ENCODE peak calls at places on chromosomes 13 and 19, in ten cellular contexts. Y is head of caudate nucleus; D is EL; L is GDM1; M is activated T-helper 1 cell treated with anti-CD3 and anti-CD28 coated beads, Interleukin-12 subunit alpha, Interleukin-12 subunit beta, Interleukin-2, Interleukin-4 antibody, amounts not matched to agents 30 ng/mL and 10 ng/mL and 1 ng/mL, durations not matched to agents 14 hours and 24 hours and 36 hours; V is NCI-H774; B is cerebellar cortex; S is endodermal cell; O is astrocyte of the spinal cord; I is NCI-H1105 treated with DMSO at 0.1 percent for 48 hours. Z is an unnamed sample.

GRCh38 chr19:10508036-10508435 is 4.9 kb upstream of the KEAP1 start:
- DNase-seq in Y (no peak), D (no peak), L (no peak), M (no peak), V (no peak), B (no peak), S (no peak), O (no peak), I (no peak), Z (no peak)

GRCh38 chr19:38792250-38793111 is 3.5 kb downstream of the LGALS7B start:
- DNase-seq in Y (no peak), D (no peak), L (no peak), M (no peak), V (no peak), B (no peak), S (peak; percentile 90), O (peak; percentile 7), I (no peak), Z (no peak)

GRCh38 chr13:111575719-111576118 is 255.3 kb downstream of the TEX29 start:
- DNase-seq in Y (no peak), D (no peak), L (no peak), M (no peak), V (no peak), B (no peak), S (no peak), O (no peak), I (no peak), Z (no peak)

GRCh38 chr13:39887424-39887823 is 232.0 kb downstream of the COG6 start:
- DNase-seq in Y (no peak), D (no peak), L (no peak), M (no peak), V (no peak), B (no peak), S (no peak), O (no peak), I (no peak), Z (no peak)

GRCh38 chr13:30679483-30680330 is 55.6 kb upstream of the ALOX5AP start:
- DNase-seq in Y (no peak), D (peak; percentile 25), L (peak; percentile 24), M (peak; percentile 17), V (no peak), B (peak; percentile 69), S (peak; percentile 77), O (peak; percentile 56), I (no peak), Z (peak; percentile 14)

GRCh38 chr13:112756967-112757758 is 67.3 kb downstream of the ATP11A start:
- DNase-seq in Y (peak; percentile 71), D (no peak), L (no peak), M (no peak), V (peak; percentile 81), B (no peak), S (no peak), O (peak; percentile 20), I (no peak), Z (no peak)

GRCh38 chr19:54389556-54389955 is 24.8 kb upstream of the LAIR1 start:
- DNase-seq in Y (no peak), D (no peak), L (peak; percentile 54), M (no peak), V (no peak), B (no peak), S (no peak), O (no peak), I (no peak), Z (no peak)

GRCh38 chr13:73849292-73849691 is 284.9 kb downstream of the KLF12 start:
- DNase-seq in Y (no peak), D (peak; percentile 49), L (no peak), M (no peak), V (no peak), B (no peak), S (peak; percentile 80), O (peak; percentile 57), I (no peak), Z (peak; percentile 9)

GRCh38 chr13:20074956-20075355 is 85.9 kb downstream of the GJA3 start:
- DNase-seq in Y (no peak), D (no peak), L (no peak), M (no peak), V (no peak), B (no peak), S (no peak), O (no peak), I (no peak), Z (no peak)

GRCh38 chr19:42989851-42990250 is 36.4 kb downstream of the PSG11 start:
- DNase-seq in Y (no peak), D (no peak), L (no peak), M (no peak), V (peak; percentile 34), B (no peak), S (no peak), O (no peak), I (peak; percentile 89), Z (no peak)